ENCODE peak calls at places on chromosomes 3 and 15, in five cellular contexts. S, G, E, B and Y are unnamed samples. For H3K4me1 and H3K36me3, the result is how much of the 10 kb centered on the place peaks cover.

GRCh38 chr15:36653851-36654250 is 74.4 kb downstream of the CDIN1 start:
- DNase-seq in S (no peak), G (no peak), E (no peak), B (peak), Y (no peak)

GRCh38 chr3:53147161-53147902 is 13.7 kb upstream of the PRKCD start:
- DNase-seq in S (no peak), G (no peak), E (peak), B (no peak), Y (no peak)

GRCh38 chr3:139020868-139021234 is at the start of gene PRR23B:
- DNase-seq in S (no peak), G (no peak), E (no peak), B (no peak), Y (peak)

GRCh38 chr3:24846286-24846860 is 351.7 kb upstream of the THRB start:
- DNase-seq in S (no peak), G (no peak), E (no peak), B (no peak), Y (no peak)

GRCh38 chr3:133927543-133928066 is 31.9 kb upstream of the RAB6B start:
- DNase-seq in S (peak), G (peak), E (no peak), B (peak), Y (peak)

GRCh38 chr15:93001881-93002280 is 87.1 kb downstream of the RGMA start:
- DNase-seq in S (no peak), G (no peak), E (no peak), B (no peak), Y (no peak)

GRCh38 chr3:38829404-38829803 is 13.4 kb upstream of the SCN10A start:
- DNase-seq in S (no peak), G (no peak), E (peak), B (no peak), Y (no peak)

GRCh38 chr15:86630946-86631345 is 551.3 kb downstream of the AGBL1 start:
- DNase-seq in S (no peak), G (no peak), E (no peak), B (no peak), Y (no peak)

GRCh38 chr3:107975529-107976203 is 115.2 kb downstream of the CD47 start:
- DNase-seq in S (no peak), G (no peak), E (no peak), B (no peak), Y (no peak)

GRCh38 chr3:183438749-183439148 is 10.3 kb upstream of the MCF2L2 start:
- DNase-seq in S (no peak), G (no peak), E (no peak), B (no peak), Y (no peak)

GRCh38 chr15:100760357-100760903 is 119.2 kb upstream of the ALDH1A3 start:
- DNase-seq in S (no peak), G (no peak), E (no peak), B (no peak), Y (no peak)

GRCh38 chr15:31295660-31296059 is 31.0 kb upstream of the KLF13 start:
- DNase-seq in S (no peak), G (no peak), E (no peak), B (peak), Y (peak)

GRCh38 chr15:51830279-51830806 is 890 bp downstream of the TMOD3 start:
- DNase-seq in S (peak), G (no peak), E (peak), B (no peak), Y (peak)

GRCh38 chr3:123088360-123088759 is 21.5 kb downstream of the PDIA5 start:
- DNase-seq in S (no peak), G (no peak), E (no peak), B (no peak), Y (no peak)

GRCh38 chr15:72220678-72221077 is 10.3 kb downstream of the PKM start:
- DNase-seq in S (no peak), G (no peak), E (no peak), B (no peak), Y (no peak)

GRCh38 chr3:18883553-18883952 is 264.8 kb upstream of the KCNH8 start:
- DNase-seq in S (no peak), G (no peak), E (no peak), B (no peak), Y (no peak)

GRCh38 chr3:61890167-61890566 is 328.8 kb downstream of the PTPRG start:
- DNase-seq in S (no peak), G (no peak), E (no peak), B (no peak), Y (no peak)

GRCh38 chr3:150528359-150528797 is 17.9 kb downstream of the SERP1 start:
- DNase-seq in S (no peak), G (no peak), E (peak), B (no peak), Y (no peak)

GRCh38 chr15:59622289-59622688 is 10.7 kb downstream of the GCNT3 start:
- DNase-seq in S (no peak), G (no peak), E (peak), B (no peak), Y (peak)

GRCh38 chr15:28995193-28995592 is 109.4 kb downstream of the APBA2 start:
- DNase-seq in S (no peak), G (no peak), E (no peak), B (no peak), Y (no peak)

GRCh38 chr15:28993720-28994053 is 107.9 kb downstream of the APBA2 start:
- DNase-seq in S (no peak), G (no peak), E (no peak), B (no peak), Y (no peak)

GRCh38 chr15:28992996-28993719 is 107.4 kb downstream of the APBA2 start:
- DNase-seq in S (peak), G (no peak), E (no peak), B (no peak), Y (peak)

GRCh38 chr15:28994830-28995180 is 109.0 kb downstream of the APBA2 start:
- DNase-seq in S (no peak), G (no peak), E (no peak), B (no peak), Y (no peak)

DNA sequence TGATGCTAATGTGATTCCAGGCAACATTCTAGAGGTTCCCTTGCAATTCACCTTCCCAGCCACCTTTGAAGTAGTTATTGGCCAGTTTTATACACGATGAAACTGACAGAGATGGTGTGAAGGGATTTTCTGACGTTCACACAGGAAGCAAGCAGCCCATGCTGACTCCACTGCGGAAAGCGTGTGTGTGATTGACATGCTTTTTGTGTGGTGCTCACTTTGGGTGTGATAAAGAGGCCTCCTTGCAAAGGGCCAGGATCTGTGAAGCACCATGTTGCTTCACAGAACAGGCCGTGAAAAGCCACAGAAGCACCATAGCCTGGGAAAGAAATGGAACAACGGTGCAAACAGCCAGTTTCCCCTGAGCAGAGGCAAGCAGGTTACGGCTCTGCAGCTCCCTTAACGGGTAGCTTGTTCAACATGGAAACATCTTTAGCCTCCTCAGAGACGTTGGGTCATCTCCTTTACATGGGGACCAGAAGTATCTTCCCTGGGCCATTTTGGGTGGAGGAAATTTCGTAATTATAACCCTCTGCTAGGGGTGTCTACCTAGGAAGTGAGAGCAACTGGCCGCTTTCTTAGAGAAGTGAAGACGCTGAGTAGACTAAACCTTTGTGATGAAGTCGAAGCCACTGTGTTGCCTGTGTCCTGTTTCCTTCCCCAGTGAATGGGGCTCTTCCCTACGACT is 108.5 kb downstream of the APBA2 start:
- DNase-seq in S (no peak), G (no peak), E (no peak), B (no peak), Y (no peak)
- H3K4me1 ChIP-seq in S (under half), G (under half), E (under half), B (under half), Y (under half)

GRCh38 chr3:22765679-22766078 is 437.4 kb upstream of the UBE2E2 start:
- DNase-seq in S (no peak), G (no peak), E (no peak), B (no peak), Y (no peak)
- H3K36me3 ChIP-seq in S (under half), G (under half), E (under half), B (under half), Y (under half)

DNA sequence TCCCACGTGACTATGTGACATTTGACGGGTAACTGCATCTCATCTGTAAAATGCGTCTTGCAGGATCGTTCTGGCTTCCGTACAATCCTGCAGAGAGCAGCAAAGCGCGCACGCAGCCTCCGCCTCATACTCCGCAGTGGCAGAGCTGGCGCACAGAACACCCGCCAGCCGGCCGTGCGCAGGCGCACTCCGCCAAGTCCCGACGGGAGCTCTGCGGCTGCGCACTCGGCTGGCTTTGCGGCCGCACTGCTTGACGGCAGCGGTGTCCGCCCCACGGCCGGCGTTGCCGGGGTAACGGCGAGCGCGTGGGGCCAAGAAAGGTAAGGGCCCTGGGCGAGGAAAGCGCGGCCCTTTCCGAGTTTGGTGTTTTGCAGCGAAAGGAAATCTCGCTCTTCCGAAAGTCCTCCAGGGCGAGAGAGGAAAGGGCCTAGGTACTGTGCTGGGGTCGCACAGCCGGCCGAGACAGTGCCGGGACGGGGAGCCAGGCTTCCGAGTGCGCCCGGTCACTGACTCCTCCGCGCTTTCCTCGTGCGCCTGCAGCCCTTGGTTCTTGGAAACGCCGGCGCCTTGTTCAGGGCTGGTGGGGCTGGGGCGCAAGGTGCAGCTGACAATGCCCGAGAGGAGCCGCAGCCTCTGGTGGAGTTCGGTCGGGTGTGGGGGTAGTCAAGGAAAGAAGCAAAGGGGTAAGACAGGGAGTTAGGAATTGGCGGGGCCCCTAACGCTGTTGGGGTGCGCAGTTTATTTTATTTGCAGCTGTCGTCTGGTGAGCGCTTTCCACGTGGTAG is at the start of gene TSEN2:
- DNase-seq in S (peak), G (peak), E (peak), B (peak), Y (peak)
- TF ChIP-seq POLR2A in S (no peak), G (peak), E (no peak), B (peak), Y (peak)

GRCh38 chr15:39628821-39629220 is 47.9 kb downstream of the THBS1 start:
- DNase-seq in S (no peak), G (no peak), E (peak), B (no peak), Y (no peak)

GRCh38 chr15:39629376-39629775 is 48.5 kb downstream of the THBS1 start:
- DNase-seq in S (no peak), G (no peak), E (peak), B (no peak), Y (no peak)

GRCh38 chr15:39629906-39630305 is 49.0 kb downstream of the THBS1 start:
- DNase-seq in S (no peak), G (no peak), E (no peak), B (peak), Y (no peak)

GRCh38 chr15:39627456-39628130 is 46.7 kb downstream of the THBS1 start:
- DNase-seq in S (no peak), G (no peak), E (no peak), B (no peak), Y (no peak)

GRCh38 chr15:39628131-39628482 is 47.2 kb downstream of the THBS1 start:
- DNase-seq in S (peak), G (no peak), E (no peak), B (no peak), Y (no peak)
- H3K4me1 ChIP-seq in S (half or more), G (under half), E (under half), B (under half), Y (under half)

GRCh38 chr3:45496550-45496949 is 98.0 kb upstream of the LIMD1 start:
- DNase-seq in S (no peak), G (peak), E (no peak), B (no peak), Y (no peak)

GRCh38 chr3:45503904-45504651 is 90.5 kb upstream of the LIMD1 start:
- DNase-seq in S (no peak), G (no peak), E (no peak), B (no peak), Y (no peak)

GRCh38 chr3:45497963-45498362 is 96.6 kb upstream of the LIMD1 start:
- DNase-seq in S (no peak), G (no peak), E (no peak), B (no peak), Y (no peak)

GRCh38 chr3:45499529-45499928 is 95.0 kb upstream of the LIMD1 start:
- DNase-seq in S (no peak), G (no peak), E (peak), B (no peak), Y (no peak)

GRCh38 chr3:45498532-45498931 is 96.0 kb upstream of the LIMD1 start:
- DNase-seq in S (no peak), G (no peak), E (no peak), B (no peak), Y (no peak)
- H3K36me3 ChIP-seq in S (half or more), G (under half), E (under half), B (under half), Y (under half)